ENCODE peak calls at places on chromosomes 1 and 21, in four cellular contexts. J is H9, T is neuronal stem cell, X is mesendoderm. H is an unnamed sample.

GRCh38 chr1:205963352-205963751 is 20.1 kb upstream of the SLC26A9 start:
- DNase-seq in J (no peak), T (no peak), X (no peak), H (peak; percentile 4)

GRCh38 chr1:78755986-78756385 is 106.4 kb downstream of the IFI44 start:
- DNase-seq in J (no peak), T (no peak), X (no peak), H (no peak)

GRCh38 chr21:29499229-29499628 is 200.5 kb downstream of the BACH1 start:
- DNase-seq in J (no peak), T (no peak), X (no peak), H (no peak)

GRCh38 chr1:108646661-108647269 is 14.1 kb downstream of the HENMT1 start:
- DNase-seq in J (no peak), T (no peak), X (peak; percentile 28), H (peak; percentile 91)

GRCh38 chr1:163758977-163759670 is 437.4 kb downstream of the NUF2 start:
- DNase-seq in J (no peak), T (no peak), X (no peak), H (peak; percentile 9)

GRCh38 chr1:169325117-169325516 is 42.5 kb downstream of the NME7 start:
- DNase-seq in J (peak; percentile 81), T (no peak), X (peak; percentile 68), H (no peak)

GRCh38 chr1:232629250-232630046 is 485 bp downstream of the SIPA1L2 start:
- DNase-seq in J (peak; percentile 56), T (no peak), X (peak; percentile 53), H (peak; percentile 56)

GRCh38 chr1:23643668-23644554 is 47.7 kb upstream of the RPL11 start:
- DNase-seq in J (no peak), T (no peak), X (no peak), H (no peak)

GRCh38 chr1:103326595-103326994 is 198.9 kb upstream of the RNPC3 start:
- DNase-seq in J (no peak), T (no peak), X (no peak), H (no peak)

GRCh38 chr1:222064388-222065201 is 322.7 kb upstream of the DUSP10 start:
- DNase-seq in J (no peak), T (no peak), X (no peak), H (peak; percentile 87)

GRCh38 chr1:219621047-219621786 is 8.3 kb upstream of the ZC3H11B start:
- DNase-seq in J (no peak), T (no peak), X (no peak), H (no peak)

GRCh38 chr21:40819262-40819661 is 27.7 kb downstream of the DSCAM start:
- DNase-seq in J (no peak), T (no peak), X (no peak), H (no peak)

GRCh38 chr1:58047265-58047858 is 499.2 kb downstream of the OMA1 start:
- DNase-seq in J (no peak), T (no peak), X (no peak), H (peak; percentile 9)

GRCh38 chr1:93905734-93906133 is 3.5 kb downstream of the GCLM start:
- DNase-seq in J (no peak), T (no peak), X (no peak), H (peak; percentile 63)

GRCh38 chr21:35195232-35195631 is 146.1 kb upstream of the RUNX1 start:
- DNase-seq in J (no peak), T (no peak), X (no peak), H (no peak)

GRCh38 chr1:2971609-2972008 is 49.7 kb upstream of the ACTRT2 start:
- DNase-seq in J (no peak), T (no peak), X (no peak), H (no peak)

GRCh38 chr1:67126111-67126746 is 8.5 kb downstream of the C1orf141 start:
- DNase-seq in J (no peak), T (no peak), X (peak; percentile 30), H (peak; percentile 29)

GRCh38 chr1:98557808-98558390 is 103.6 kb upstream of the SNX7 start:
- DNase-seq in J (no peak), T (peak; percentile 36), X (peak; percentile 83), H (no peak)

GRCh38 chr1:19664453-19665043 is at the start of gene HTR6:
- DNase-seq in J (no peak), T (no peak), X (no peak), H (no peak)

GRCh38 chr1:229247871-229248270 is 23.0 kb upstream of the RAB4A start:
- DNase-seq in J (no peak), T (no peak), X (no peak), H (no peak)

GRCh38 chr1:9605946-9606455 is 17.3 kb downstream of the TMEM201 start:
- DNase-seq in J (no peak), T (no peak), X (no peak), H (no peak)

GRCh38 chr1:54176621-54177327 is 23.1 kb downstream of the CYB5RL start:
- DNase-seq in J (no peak), T (no peak), X (no peak), H (no peak)

GRCh38 chr1:54172614-54173312 is 20.0 kb upstream of the CDCP2 start:
- DNase-seq in J (no peak), T (no peak), X (no peak), H (peak; percentile 54)

GRCh38 chr1:54171636-54172035 is 18.8 kb upstream of the CDCP2 start:
- DNase-seq in J (no peak), T (no peak), X (no peak), H (no peak)

GRCh38 chr1:54173681-54174080 is 20.9 kb upstream of the CDCP2 start:
- DNase-seq in J (no peak), T (no peak), X (no peak), H (no peak)

DNA sequence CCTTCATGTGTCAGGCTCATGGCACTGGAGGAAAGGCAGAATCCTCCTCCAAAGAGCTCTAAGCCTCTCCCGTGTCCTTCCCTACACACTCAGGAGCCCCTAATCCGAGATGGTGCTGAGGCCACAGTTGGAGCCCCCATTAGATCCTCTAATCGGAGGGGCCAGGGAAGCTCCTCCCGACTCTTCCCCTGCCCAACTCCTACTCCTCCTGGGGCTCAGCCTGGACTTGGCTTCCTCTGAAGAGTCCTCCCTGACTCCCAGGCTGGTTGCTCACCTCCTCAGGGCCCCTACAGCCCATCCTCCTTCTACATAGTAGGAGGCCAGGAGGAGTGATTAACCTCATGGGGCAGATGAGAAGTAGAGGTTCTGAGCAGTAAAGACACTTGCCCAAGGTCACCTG is 21.3 kb upstream of the CDCP2 start:
- DNase-seq in J (no peak), T (no peak), X (no peak), H (no peak)
- H2AK5ac ChIP-seq in J (no peak overlapping the region), T (peak overlapping the region; percentile 64), X (no peak overlapping the region), H (no peak overlapping the region)

GRCh38 chr1:12610305-12610935 is 7.6 kb downstream of the DHRS3 start:
- DNase-seq in J (no peak), T (no peak), X (no peak), H (no peak)

GRCh38 chr1:12608311-12608957 is 9.6 kb downstream of the DHRS3 start:
- DNase-seq in J (no peak), T (no peak), X (no peak), H (no peak)

GRCh38 chr1:12604986-12605385 is 13.0 kb downstream of the DHRS3 start:
- DNase-seq in J (no peak), T (no peak), X (no peak), H (no peak)

GRCh38 chr1:12613180-12613579 is 4.8 kb downstream of the DHRS3 start:
- DNase-seq in J (no peak), T (no peak), X (no peak), H (no peak)

DNA sequence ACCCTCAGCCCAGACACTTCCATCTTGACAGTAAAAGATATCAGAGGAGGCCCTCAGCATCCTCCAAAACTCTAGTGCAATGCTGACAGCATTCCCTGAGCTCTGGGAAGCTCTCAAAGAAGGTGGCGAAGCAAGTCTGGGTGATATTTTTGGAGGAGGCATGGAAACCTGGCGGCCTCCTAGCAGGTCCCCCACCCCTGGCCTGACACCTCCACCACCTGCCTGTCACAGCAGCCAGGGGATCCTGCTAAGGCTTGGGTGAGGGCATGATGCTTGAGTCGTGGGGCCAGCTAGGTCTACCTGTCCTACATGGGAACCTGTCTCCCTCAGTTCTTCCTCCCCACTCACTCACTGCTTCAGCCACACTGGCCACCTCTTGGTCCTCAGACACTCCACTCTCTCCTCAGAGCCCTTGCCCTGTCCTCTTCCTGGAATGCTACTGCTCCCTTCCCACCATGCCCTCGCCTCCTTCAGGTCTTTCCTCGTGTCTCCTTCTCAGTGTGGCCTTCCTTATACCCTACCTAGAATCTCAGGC is 8.5 kb downstream of the DHRS3 start:
- DNase-seq in J (no peak), T (no peak), X (no peak), H (no peak)
- H2AK5ac ChIP-seq in J (no peak overlapping the region), T (peak overlapping the region; percentile 82), X (no peak overlapping the region), H (no peak overlapping the region)

DNA sequence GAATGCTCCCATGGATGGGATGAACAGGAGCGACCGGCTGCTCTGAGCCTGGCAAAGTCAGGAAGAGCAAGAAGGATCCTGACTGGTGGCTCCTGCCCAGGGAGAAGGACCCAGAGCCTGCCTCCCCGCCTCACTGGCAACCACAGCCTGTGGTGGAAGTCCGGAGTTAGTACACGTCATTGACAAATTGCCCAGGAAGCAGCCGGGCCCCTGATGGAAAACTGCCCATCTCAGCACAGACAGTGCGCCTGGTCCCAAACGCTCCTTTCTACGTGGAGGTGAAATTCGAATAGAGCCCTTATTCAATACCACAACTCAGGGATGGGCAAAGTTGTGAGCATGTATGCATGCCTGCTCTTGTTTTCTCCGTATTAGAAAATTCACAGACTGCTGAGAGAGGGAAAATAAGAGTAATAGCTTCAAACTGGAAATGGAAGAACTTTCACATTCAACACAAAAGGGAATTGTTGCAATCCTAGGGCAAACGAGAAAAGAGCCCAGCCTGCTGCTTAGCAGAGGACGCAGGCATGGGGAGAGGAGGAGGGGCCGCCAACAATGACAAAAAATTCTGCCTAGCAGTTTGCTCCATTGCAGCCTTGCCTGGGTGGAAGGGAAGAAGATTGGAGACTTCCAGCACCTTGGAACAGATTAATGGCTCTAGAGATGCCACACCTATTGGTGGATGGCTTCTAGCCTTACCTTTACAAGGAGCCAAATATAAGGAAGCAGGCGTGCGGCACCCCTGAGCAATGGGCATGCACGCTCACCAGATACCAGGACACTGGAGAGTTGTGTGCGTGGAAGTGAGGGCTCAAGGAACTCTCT is 396.9 kb upstream of the VAMP3 start:
- DNase-seq in J (peak; percentile 17), T (no peak), X (no peak), H (no peak)
- H2AK5ac ChIP-seq in J (no peak overlapping the region), T (no peak overlapping the region), X (no peak overlapping the region), H (no peak overlapping the region)

DNA sequence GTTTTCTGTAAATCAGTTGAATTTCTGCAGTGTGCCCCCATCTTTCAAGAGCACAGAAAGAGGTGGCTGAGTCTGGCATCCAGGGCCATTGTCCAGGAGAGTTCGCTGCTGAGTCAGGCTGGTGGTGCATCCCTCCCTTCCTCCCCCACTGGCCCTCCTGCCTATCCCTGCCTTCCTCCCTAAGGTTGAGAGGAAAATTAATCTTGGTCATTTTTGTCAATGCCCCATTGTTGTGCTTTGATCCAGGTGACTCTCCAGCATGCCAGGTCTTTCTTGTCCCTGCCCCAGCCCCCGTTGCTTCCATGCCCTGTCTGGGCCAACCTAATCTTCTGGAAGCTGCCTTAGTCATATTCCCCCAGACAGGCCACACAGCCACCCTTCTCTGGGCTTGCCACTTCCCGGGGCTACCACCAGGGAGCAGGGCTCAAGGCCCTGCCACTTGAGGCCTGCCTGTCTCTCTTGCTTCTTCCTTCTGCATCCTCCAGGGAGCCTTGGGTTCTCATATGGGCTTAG is 26.6 kb downstream of the PROK1 start:
- DNase-seq in J (peak; percentile 75), T (no peak), X (peak; percentile 57), H (no peak)
- H2AK5ac ChIP-seq in J (no peak overlapping the region), T (no peak overlapping the region), X (no peak overlapping the region), H (no peak overlapping the region)

H was measured in mesenchymal stem cell.